ENCODE peak calls at places on chromosomes 12 and 14, in nine cellular contexts. One of them, this sample, is unnamed.

GRCh38 chr12:59007620-59008019 is 87.3 kb upstream of the LRIG3 start:
- DNase-seq in left colon: no peak
- DNase-seq in smooth muscle cell of the brain vasculature: no peak
- DNase-seq in GM04504: no peak
- DNase-seq in cardiac fibroblast: peak
- DNase-seq in stimulated activated CD8-positive, alpha-beta memory T cell treated with anti-CD3 and anti-CD28 coated beads, Interleukin-4, amount 100 ng/mL, for 24 hours: no peak
- DNase-seq in naive thymus-derived CD8-positive, alpha-beta T cell: no peak
- DNase-seq in psoas muscle: no peak
- DNase-seq in iris pigment epithelial cell: peak
- DNase-seq in this sample: no peak

GRCh38 chr12:108120863-108121165 is 8.3 kb upstream of the WSCD2 start:
- DNase-seq in psoas muscle: no peak
- DNase-seq in stimulated activated CD8-positive, alpha-beta memory T cell treated with anti-CD3 and anti-CD28 coated beads, Interleukin-4, amount 100 ng/mL, for 24 hours: no peak
- DNase-seq in iris pigment epithelial cell: no peak
- DNase-seq in left colon: no peak
- DNase-seq in naive thymus-derived CD8-positive, alpha-beta T cell: no peak
- DNase-seq in cardiac fibroblast: no peak
- DNase-seq in GM04504: no peak
- DNase-seq in smooth muscle cell of the brain vasculature: no peak
- DNase-seq in this sample: no peak

GRCh38 chr14:99378782-99379214 is 101.9 kb downstream of the SETD3 start:
- DNase-seq in psoas muscle: no peak
- DNase-seq in iris pigment epithelial cell: peak
- DNase-seq in cardiac fibroblast: peak
- DNase-seq in naive thymus-derived CD8-positive, alpha-beta T cell: no peak
- DNase-seq in smooth muscle cell of the brain vasculature: no peak
- DNase-seq in GM04504: no peak
- DNase-seq in left colon: no peak
- DNase-seq in stimulated activated CD8-positive, alpha-beta memory T cell treated with anti-CD3 and anti-CD28 coated beads, Interleukin-4, amount 100 ng/mL, for 24 hours: no peak
- DNase-seq in this sample: peak

GRCh38 chr12:4855121-4855924 is 54.4 kb upstream of the KCNA1 start:
- DNase-seq in smooth muscle cell of the brain vasculature: peak
- DNase-seq in psoas muscle: peak
- DNase-seq in cardiac fibroblast: peak
- DNase-seq in iris pigment epithelial cell: peak
- DNase-seq in naive thymus-derived CD8-positive, alpha-beta T cell: peak
- DNase-seq in left colon: peak
- DNase-seq in stimulated activated CD8-positive, alpha-beta memory T cell treated with anti-CD3 and anti-CD28 coated beads, Interleukin-4, amount 100 ng/mL, for 24 hours: peak
- DNase-seq in GM04504: peak
- DNase-seq in this sample: peak

GRCh38 chr12:49636979-49637378 is 13.6 kb downstream of the PRPF40B start:
- DNase-seq in naive thymus-derived CD8-positive, alpha-beta T cell: peak
- DNase-seq in iris pigment epithelial cell: peak
- DNase-seq in smooth muscle cell of the brain vasculature: no peak
- DNase-seq in cardiac fibroblast: peak
- DNase-seq in stimulated activated CD8-positive, alpha-beta memory T cell treated with anti-CD3 and anti-CD28 coated beads, Interleukin-4, amount 100 ng/mL, for 24 hours: peak
- DNase-seq in left colon: peak
- DNase-seq in psoas muscle: no peak
- DNase-seq in GM04504: peak
- DNase-seq in this sample: peak

GRCh38 chr12:15590180-15590826 is 198.9 kb downstream of the EPS8 start:
- DNase-seq in GM04504: peak
- DNase-seq in smooth muscle cell of the brain vasculature: peak
- DNase-seq in left colon: peak
- DNase-seq in cardiac fibroblast: peak
- DNase-seq in naive thymus-derived CD8-positive, alpha-beta T cell: peak
- DNase-seq in psoas muscle: no peak
- DNase-seq in stimulated activated CD8-positive, alpha-beta memory T cell treated with anti-CD3 and anti-CD28 coated beads, Interleukin-4, amount 100 ng/mL, for 24 hours: peak
- DNase-seq in iris pigment epithelial cell: peak
- DNase-seq in this sample: peak

GRCh38 chr12:98469108-98469507 is 46.3 kb upstream of the TMPO start:
- DNase-seq in psoas muscle: no peak
- DNase-seq in smooth muscle cell of the brain vasculature: no peak
- DNase-seq in iris pigment epithelial cell: no peak
- DNase-seq in naive thymus-derived CD8-positive, alpha-beta T cell: no peak
- DNase-seq in left colon: no peak
- DNase-seq in GM04504: no peak
- DNase-seq in stimulated activated CD8-positive, alpha-beta memory T cell treated with anti-CD3 and anti-CD28 coated beads, Interleukin-4, amount 100 ng/mL, for 24 hours: no peak
- DNase-seq in cardiac fibroblast: no peak
- DNase-seq in this sample: no peak

GRCh38 chr12:80321653-80322052 is 122.4 kb upstream of the PTPRQ start:
- DNase-seq in psoas muscle: no peak
- DNase-seq in left colon: no peak
- DNase-seq in cardiac fibroblast: peak
- DNase-seq in smooth muscle cell of the brain vasculature: no peak
- DNase-seq in stimulated activated CD8-positive, alpha-beta memory T cell treated with anti-CD3 and anti-CD28 coated beads, Interleukin-4, amount 100 ng/mL, for 24 hours: no peak
- DNase-seq in naive thymus-derived CD8-positive, alpha-beta T cell: no peak
- DNase-seq in GM04504: no peak
- DNase-seq in iris pigment epithelial cell: peak
- DNase-seq in this sample: peak

GRCh38 chr12:124626841-124627502 is 59.6 kb upstream of the NCOR2 start:
- DNase-seq in cardiac fibroblast: peak
- DNase-seq in left colon: no peak
- DNase-seq in stimulated activated CD8-positive, alpha-beta memory T cell treated with anti-CD3 and anti-CD28 coated beads, Interleukin-4, amount 100 ng/mL, for 24 hours: no peak
- DNase-seq in GM04504: peak
- DNase-seq in psoas muscle: peak
- DNase-seq in smooth muscle cell of the brain vasculature: peak
- DNase-seq in iris pigment epithelial cell: peak
- DNase-seq in naive thymus-derived CD8-positive, alpha-beta T cell: no peak
- DNase-seq in this sample: peak

GRCh38 chr12:50402270-50403000 is 1.8 kb downstream of the LARP4 start:
- DNase-seq in naive thymus-derived CD8-positive, alpha-beta T cell: no peak
- DNase-seq in psoas muscle: no peak
- DNase-seq in left colon: no peak
- DNase-seq in iris pigment epithelial cell: no peak
- DNase-seq in stimulated activated CD8-positive, alpha-beta memory T cell treated with anti-CD3 and anti-CD28 coated beads, Interleukin-4, amount 100 ng/mL, for 24 hours: no peak
- DNase-seq in cardiac fibroblast: peak
- DNase-seq in GM04504: no peak
- DNase-seq in smooth muscle cell of the brain vasculature: no peak
- DNase-seq in this sample: no peak

GRCh38 chr12:116773276-116773731 is 35.2 kb downstream of the RNFT2 start:
- DNase-seq in left colon: no peak
- DNase-seq in GM04504: peak
- DNase-seq in cardiac fibroblast: peak
- DNase-seq in naive thymus-derived CD8-positive, alpha-beta T cell: no peak
- DNase-seq in iris pigment epithelial cell: peak
- DNase-seq in psoas muscle: no peak
- DNase-seq in smooth muscle cell of the brain vasculature: no peak
- DNase-seq in stimulated activated CD8-positive, alpha-beta memory T cell treated with anti-CD3 and anti-CD28 coated beads, Interleukin-4, amount 100 ng/mL, for 24 hours: no peak
- DNase-seq in this sample: peak

GRCh38 chr14:92315050-92315785 is 7.7 kb upstream of the SLC24A4 start:
- DNase-seq in naive thymus-derived CD8-positive, alpha-beta T cell: no peak
- DNase-seq in GM04504: no peak
- DNase-seq in cardiac fibroblast: no peak
- DNase-seq in iris pigment epithelial cell: no peak
- DNase-seq in stimulated activated CD8-positive, alpha-beta memory T cell treated with anti-CD3 and anti-CD28 coated beads, Interleukin-4, amount 100 ng/mL, for 24 hours: no peak
- DNase-seq in psoas muscle: peak
- DNase-seq in smooth muscle cell of the brain vasculature: no peak
- DNase-seq in left colon: no peak
- DNase-seq in this sample: no peak

GRCh38 chr14:59630281-59630963 is 53.8 kb upstream of the CCDC175 start:
- DNase-seq in stimulated activated CD8-positive, alpha-beta memory T cell treated with anti-CD3 and anti-CD28 coated beads, Interleukin-4, amount 100 ng/mL, for 24 hours: no peak
- DNase-seq in cardiac fibroblast: no peak
- DNase-seq in left colon: no peak
- DNase-seq in iris pigment epithelial cell: peak
- DNase-seq in psoas muscle: no peak
- DNase-seq in smooth muscle cell of the brain vasculature: no peak
- DNase-seq in GM04504: no peak
- DNase-seq in naive thymus-derived CD8-positive, alpha-beta T cell: no peak
- DNase-seq in this sample: peak

GRCh38 chr12:91142184-91142583 is 30.9 kb upstream of the LUM start:
- DNase-seq in left colon: no peak
- DNase-seq in iris pigment epithelial cell: peak
- DNase-seq in cardiac fibroblast: peak
- DNase-seq in GM04504: no peak
- DNase-seq in naive thymus-derived CD8-positive, alpha-beta T cell: no peak
- DNase-seq in stimulated activated CD8-positive, alpha-beta memory T cell treated with anti-CD3 and anti-CD28 coated beads, Interleukin-4, amount 100 ng/mL, for 24 hours: no peak
- DNase-seq in psoas muscle: no peak
- DNase-seq in smooth muscle cell of the brain vasculature: no peak
- DNase-seq in this sample: peak

GRCh38 chr12:110906088-110906487 is 14.3 kb downstream of the MYL2 start:
- DNase-seq in GM04504: no peak
- DNase-seq in stimulated activated CD8-positive, alpha-beta memory T cell treated with anti-CD3 and anti-CD28 coated beads, Interleukin-4, amount 100 ng/mL, for 24 hours: no peak
- DNase-seq in left colon: no peak
- DNase-seq in smooth muscle cell of the brain vasculature: no peak
- DNase-seq in iris pigment epithelial cell: no peak
- DNase-seq in naive thymus-derived CD8-positive, alpha-beta T cell: no peak
- DNase-seq in psoas muscle: no peak
- DNase-seq in cardiac fibroblast: no peak
- DNase-seq in this sample: no peak

GRCh38 chr14:74858022-74858421 is 17.9 kb downstream of the PROX2 start:
- DNase-seq in left colon: no peak
- DNase-seq in smooth muscle cell of the brain vasculature: no peak
- DNase-seq in GM04504: no peak
- DNase-seq in cardiac fibroblast: no peak
- DNase-seq in psoas muscle: no peak
- DNase-seq in naive thymus-derived CD8-positive, alpha-beta T cell: no peak
- DNase-seq in iris pigment epithelial cell: no peak
- DNase-seq in stimulated activated CD8-positive, alpha-beta memory T cell treated with anti-CD3 and anti-CD28 coated beads, Interleukin-4, amount 100 ng/mL, for 24 hours: no peak
- DNase-seq in this sample: no peak

GRCh38 chr14:82642425-82642824 is 1108.8 kb upstream of the SEL1L start:
- DNase-seq in GM04504: no peak
- DNase-seq in stimulated activated CD8-positive, alpha-beta memory T cell treated with anti-CD3 and anti-CD28 coated beads, Interleukin-4, amount 100 ng/mL, for 24 hours: no peak
- DNase-seq in naive thymus-derived CD8-positive, alpha-beta T cell: no peak
- DNase-seq in iris pigment epithelial cell: no peak
- DNase-seq in smooth muscle cell of the brain vasculature: no peak
- DNase-seq in left colon: peak
- DNase-seq in cardiac fibroblast: no peak
- DNase-seq in psoas muscle: no peak
- DNase-seq in this sample: no peak

GRCh38 chr12:8780389-8780788 is 42.0 kb upstream of the A2ML1 start:
- DNase-seq in iris pigment epithelial cell: peak
- DNase-seq in left colon: no peak
- DNase-seq in cardiac fibroblast: peak
- DNase-seq in naive thymus-derived CD8-positive, alpha-beta T cell: peak
- DNase-seq in stimulated activated CD8-positive, alpha-beta memory T cell treated with anti-CD3 and anti-CD28 coated beads, Interleukin-4, amount 100 ng/mL, for 24 hours: no peak
- DNase-seq in smooth muscle cell of the brain vasculature: peak
- DNase-seq in psoas muscle: no peak
- DNase-seq in GM04504: peak
- DNase-seq in this sample: peak

This sample was measured in AG08396.